ENCODE peak calls at places on chromosomes 12 and 14, in five cellular contexts. W is ACHN; K is fibroblast of lung; R is stimulated activated naive CD8-positive, alpha-beta T cell treated with anti-CD3 and anti-CD28 coated beads, Interleukin-15, Interleukin-2, amounts not matched to agents 100 U/mL and 50 U/mL, for 24 hours; X is lower leg skin. Y is an unnamed sample.

GRCh38 chr14:75497701-75498100 is 24.6 kb upstream of the BATF start:
- DNase-seq in X (no peak), R (no peak), K (no peak), W (no peak), Y (no peak)

GRCh38 chr12:30025317-30025716 is 241.6 kb upstream of the TMTC1 start:
- DNase-seq in X (no peak), K (no peak), W (no peak), R (no peak), Y (no peak)

GRCh38 chr14:103872492-103873113 is 25.2 kb upstream of the PPP1R13B start:
- DNase-seq in W (no peak), R (peak), X (no peak), K (no peak), Y (no peak)

GRCh38 chr12:70920251-70920851 is at the start of gene PTPRR:
- DNase-seq in X (no peak), R (no peak), K (no peak), W (no peak), Y (no peak)

GRCh38 chr12:55906056-55906455 is 21.6 kb downstream of the PYM1 start:
- DNase-seq in W (no peak), X (no peak), R (no peak), K (peak), Y (no peak)

GRCh38 chr14:79417961-79418360 is 793.3 kb downstream of the DIO2 start:
- DNase-seq in K (peak), W (no peak), X (no peak), R (no peak), Y (no peak)

GRCh38 chr12:73057428-73057827 is 785.3 kb downstream of the TRHDE start:
- DNase-seq in K (no peak), W (no peak), X (no peak), R (no peak), Y (no peak)

GRCh38 chr12:124677552-124678356 is 110.3 kb upstream of the NCOR2 start:
- DNase-seq in W (no peak), R (no peak), X (no peak), K (no peak), Y (no peak)

GRCh38 chr14:75491376-75491978 is 30.8 kb upstream of the BATF start:
- DNase-seq in R (no peak), X (no peak), W (no peak), K (no peak), Y (no peak)

GRCh38 chr12:66188584-66189475 is at the start of gene IRAK3:
- DNase-seq in K (peak), R (peak), X (peak), W (no peak), Y (no peak)

GRCh38 chr12:81644503-81644902 is 114.6 kb downstream of the PPFIA2 start:
- DNase-seq in R (no peak), X (no peak), W (peak), K (peak), Y (peak)

GRCh38 chr14:93010543-93011541 is 87.9 kb downstream of the CHGA start:
- DNase-seq in W (no peak), R (no peak), X (no peak), K (no peak), Y (no peak)

GRCh38 chr14:100649173-100649519 is 61.9 kb upstream of the BEGAIN start:
- DNase-seq in R (no peak), W (no peak), X (no peak), K (peak), Y (no peak)

GRCh38 chr14:72706485-72706884 is 187.4 kb downstream of the DPF3 start:
- DNase-seq in R (no peak), W (no peak), X (no peak), K (no peak), Y (no peak)

GRCh38 chr14:99467338-99468075 is 13.2 kb downstream of the SETD3 start:
- DNase-seq in R (no peak), K (no peak), W (no peak), X (no peak), Y (no peak)

GRCh38 chr12:98618952-98619351 is 25.5 kb downstream of the SLC25A3 start:
- DNase-seq in X (no peak), R (no peak), W (no peak), K (no peak), Y (no peak)

GRCh38 chr14:59293934-59294661 is 105.6 kb downstream of the DAAM1 start:
- DNase-seq in K (peak), W (no peak), R (no peak), X (no peak), Y (no peak)

GRCh38 chr12:47999816-48000215 is 4.5 kb downstream of the COL2A1 start:
- DNase-seq in W (no peak), R (no peak), K (no peak), X (no peak), Y (no peak)

GRCh38 chr14:69999246-69999645 is 120.0 kb downstream of the SMOC1 start:
- DNase-seq in R (no peak), W (no peak), X (no peak), K (peak), Y (peak)

GRCh38 chr12:30533518-30533917 is 162.2 kb downstream of the IPO8 start:
- DNase-seq in X (no peak), K (no peak), R (no peak), W (no peak), Y (no peak)

GRCh38 chr14:68405959-68406358 is 386.9 kb downstream of the ZFP36L1 start:
- DNase-seq in W (no peak), R (no peak), K (peak), X (no peak), Y (no peak)

GRCh38 chr12:67697443-67697842 is 48.9 kb downstream of the DYRK2 start:
- DNase-seq in X (no peak), W (no peak), R (no peak), K (peak), Y (no peak)

GRCh38 chr14:106562451-106562850 is 1036.1 kb downstream of the TMEM121 start:
- DNase-seq in W (no peak), R (no peak), X (no peak), K (no peak), Y (no peak)

GRCh38 chr12:84727964-84728363 is 184.6 kb downstream of the SLC6A15 start:
- DNase-seq in X (no peak), W (no peak), K (peak), R (no peak), Y (no peak)

GRCh38 chr14:99684356-99684952 is 356 bp downstream of the CYP46A1 start:
- DNase-seq in W (no peak), K (peak), R (no peak), X (peak), Y (no peak)

GRCh38 chr12:12427568-12427967 is 70.7 kb downstream of the BORCS5 start:
- DNase-seq in K (no peak), R (no peak), W (no peak), X (no peak), Y (no peak)

GRCh38 chr12:25590021-25590721 is 37.1 kb upstream of the LMNTD1 start:
- DNase-seq in R (peak), W (no peak), X (no peak), K (peak), Y (no peak)

GRCh38 chr14:94019329-94019728 is 6.8 kb upstream of the OTUB2 start:
- DNase-seq in R (no peak), X (no peak), K (no peak), W (no peak), Y (no peak)

Y was measured in NCI-H460.